ENCODE peak calls at places on chromosomes 12 and 14, in ten cellular contexts. B is glutamatergic neuron; V is GM04504; C is stimulated activated CD4-positive, alpha-beta T cell treated with anti-CD3 and anti-CD28 coated beads, Interleukin-1b, Interleukin-23, amount 100 ng/mL, for 24 hours; I is lower lobe of right lung; Y is Caki2; U is AG09319; H is ovary; Q is nephron progenitor cell; A is stimulated activated CD8-positive, alpha-beta memory T cell treated with anti-CD3 and anti-CD28 coated beads, Interleukin-4, amount 100 ng/mL, for 24 hours. K is an unnamed sample.

GRCh38 chr12:47348206-47348605 is 268.4 kb upstream of the AMIGO2 start:
- DNase-seq in H (no peak), I (no peak), Y (no peak), B (no peak), C (no peak), A (no peak), U (no peak), Q (no peak), V (no peak), K (no peak)

GRCh38 chr12:24049771-24050170 is 100.3 kb upstream of the SOX5 start:
- DNase-seq in Q (no peak), I (no peak), C (no peak), V (no peak), U (no peak), A (no peak), B (no peak), H (no peak), Y (no peak), K (no peak)

GRCh38 chr12:60106207-60106606 is 510.4 kb downstream of the SLC16A7 start:
- DNase-seq in Y (no peak), C (no peak), H (no peak), Q (no peak), B (no peak), A (no peak), U (no peak), I (no peak), V (no peak), K (no peak)

GRCh38 chr12:121857322-121858246 is 1.1 kb downstream of the HPD start:
- DNase-seq in Y (no peak), Q (peak; percentile 39), C (no peak), V (no peak), H (no peak), B (peak; percentile 20), U (no peak), A (no peak), I (no peak), K (no peak)

GRCh38 chr14:61764342-61765122 is 2.3 kb downstream of the SNAPC1 start:
- DNase-seq in I (no peak), V (no peak), C (no peak), Q (no peak), A (no peak), H (no peak), Y (no peak), B (no peak), U (no peak), K (no peak)

GRCh38 chr12:24948452-24948815 is 467 bp downstream of the BCAT1 start:
- DNase-seq in A (no peak), V (no peak), C (no peak), U (no peak), I (no peak), H (peak; percentile 18), B (no peak), Y (no peak), Q (peak; percentile 14), K (no peak)

GRCh38 chr12:96271469-96272199 is 77.5 kb downstream of the ELK3 start:
- DNase-seq in U (no peak), I (no peak), Y (no peak), B (no peak), C (no peak), Q (no peak), A (no peak), V (peak; percentile 35), H (no peak), K (no peak)

GRCh38 chr12:27400856-27401255 is 45.7 kb upstream of the SMCO2 start:
- DNase-seq in C (no peak), U (no peak), H (no peak), B (no peak), A (no peak), V (no peak), Y (no peak), Q (peak; percentile 16), I (no peak), K (no peak)

GRCh38 chr14:48937796-48938195 is 648.4 kb downstream of the RPS29 start:
- DNase-seq in U (no peak), I (no peak), Q (no peak), Y (no peak), C (no peak), B (peak; percentile 24), A (no peak), H (no peak), V (no peak), K (no peak)

GRCh38 chr14:44170554-44170953 is 336.5 kb downstream of the FSCB start:
- DNase-seq in I (no peak), B (no peak), H (no peak), C (no peak), Q (no peak), V (no peak), Y (no peak), A (no peak), U (no peak), K (no peak)

GRCh38 chr12:52082988-52083637 is 3.6 kb downstream of the SMIM41 start:
- DNase-seq in B (peak; percentile 77), H (peak; percentile 73), I (peak; percentile 68), V (peak; percentile 47), U (no peak), A (peak; percentile 39), Y (peak; percentile 55), Q (peak; percentile 82), C (peak; percentile 41), K (peak; percentile 51)

GRCh38 chr14:78243187-78243586 is 73.0 kb downstream of the NRXN3 start:
- DNase-seq in B (no peak), Q (no peak), H (no peak), I (no peak), A (no peak), V (no peak), U (no peak), Y (no peak), C (no peak), K (no peak)

GRCh38 chr12:12582193-12582881 is 19.7 kb upstream of the DUSP16 start:
- DNase-seq in I (no peak), Y (no peak), U (no peak), H (no peak), Q (no peak), V (no peak), C (no peak), B (no peak), A (no peak), K (no peak)

GRCh38 chr14:67385618-67386017 is 25.5 kb downstream of the EIF2S1 start:
- DNase-seq in B (no peak), V (no peak), I (no peak), H (no peak), A (no peak), C (no peak), Q (no peak), Y (no peak), U (no peak), K (no peak)

GRCh38 chr12:31118831-31119530 is 45.3 kb downstream of the DDX11 start:
- DNase-seq in H (peak; percentile 74), I (no peak), U (no peak), Y (no peak), C (no peak), Q (peak; percentile 74), A (peak; percentile 43), V (no peak), B (peak; percentile 62), K (peak; percentile 38)

K was measured in NCI-H774.